ENCODE peak calls at places on chromosomes 16 and 17, in six cellular contexts. F is NCI-H1694, E is heart left ventricle, D is cardiac fibroblast, S is neural progenitor cell, N is NCI-H1092. R is an unnamed sample.

GRCh38 chr16:13554643-13555042 is 365.3 kb upstream of the ERCC4 start:
- DNase-seq in F (no peak), E (no peak), D (no peak), S (no peak), N (no peak), R (no peak)

GRCh38 chr17:16589097-16589969 is 20.3 kb upstream of the ZNF287 start:
- DNase-seq in F (peak; percentile 81), E (peak; percentile 91), D (peak; percentile 90), S (peak; percentile 97), N (peak; percentile 79), R (peak; percentile 70)

GRCh38 chr16:1781758-1782407 is 488 bp downstream of the SPSB3 start:
- DNase-seq in F (no peak), E (no peak), D (no peak), S (peak; percentile 53), N (no peak), R (no peak)

GRCh38 chr16:62597874-62598273 is 561.6 kb upstream of the CDH8 start:
- DNase-seq in F (no peak), E (no peak), D (no peak), S (no peak), N (no peak), R (no peak)

GRCh38 chr16:66976746-66977145 is 11.6 kb upstream of the CES4A start:
- DNase-seq in F (no peak), E (no peak), D (no peak), S (peak; percentile 13), N (no peak), R (no peak)

GRCh38 chr16:24890746-24891145 is 45.0 kb downstream of the SLC5A11 start:
- DNase-seq in F (no peak), E (no peak), D (no peak), S (no peak), N (no peak), R (no peak)

GRCh38 chr16:978403-978802 is 3.2 kb upstream of the SOX8 start:
- DNase-seq in F (no peak), E (no peak), D (no peak), S (no peak), N (no peak), R (no peak)

GRCh38 chr16:48487287-48487686 is 102.1 kb upstream of the SIAH1 start:
- DNase-seq in F (no peak), E (no peak), D (peak; percentile 33), S (no peak), N (no peak), R (no peak)

GRCh38 chr17:81529437-81529803 is 1.2 kb downstream of the FSCN2 start:
- DNase-seq in F (no peak), E (no peak), D (no peak), S (no peak), N (no peak), R (no peak)

GRCh38 chr16:89341697-89342694 is 124.5 kb downstream of the ZNF778 start:
- DNase-seq in F (no peak), E (no peak), D (no peak), S (no peak), N (no peak), R (no peak)

GRCh38 chr16:14965328-14965727 is 9.5 kb upstream of the PDXDC1 start:
- DNase-seq in F (no peak), E (no peak), D (no peak), S (no peak), N (no peak), R (no peak)

GRCh38 chr16:67846063-67846319 is 742 bp upstream of the NUTF2 start:
- DNase-seq in F (no peak), E (no peak), D (no peak), S (no peak), N (no peak), R (no peak)

GRCh38 chr17:76826290-76827138 is 41.7 kb upstream of the MGAT5B start:
- DNase-seq in F (no peak), E (no peak), D (no peak), S (no peak), N (no peak), R (no peak)

GRCh38 chr17:38896373-38896954 is 26.6 kb downstream of the LASP1 start:
- DNase-seq in F (no peak), E (peak; percentile 66), D (no peak), S (peak; percentile 89), N (no peak), R (no peak)

GRCh38 chr16:56423584-56424403 is 1.6 kb downstream of the AMFR start:
- DNase-seq in F (no peak), E (no peak), D (no peak), S (no peak), N (no peak), R (no peak)

GRCh38 chr17:73719588-73720071 is 75.4 kb upstream of the SDK2 start:
- DNase-seq in F (no peak), E (peak; percentile 45), D (no peak), S (peak; percentile 89), N (peak; percentile 64), R (no peak)

GRCh38 chr16:47780213-47780612 is 319.1 kb downstream of the PHKB start:
- DNase-seq in F (no peak), E (no peak), D (no peak), S (no peak), N (no peak), R (no peak)

GRCh38 chr17:71983828-71984227 is 137.0 kb upstream of the SOX9 start:
- DNase-seq in F (no peak), E (no peak), D (no peak), S (no peak), N (no peak), R (no peak)

GRCh38 chr17:34241062-34241461 is 14.0 kb upstream of the CCL2 start:
- DNase-seq in F (no peak), E (peak; percentile 87), D (peak; percentile 47), S (no peak), N (no peak), R (no peak)

GRCh38 chr17:50840311-50840851 is 5.0 kb downstream of the WFIKKN2 start:
- DNase-seq in F (no peak), E (no peak), D (no peak), S (no peak), N (no peak), R (no peak)

GRCh38 chr17:27782791-27783206 is 17.5 kb downstream of the NOS2 start:
- DNase-seq in F (peak; percentile 53), E (no peak), D (no peak), S (no peak), N (no peak), R (no peak)

GRCh38 chr16:21302454-21302853 is 24.4 kb upstream of the CRYM start:
- DNase-seq in F (no peak), E (no peak), D (no peak), S (peak; percentile 13), N (no peak), R (no peak)

GRCh38 chr16:89363621-89364393 is 126.6 kb downstream of the ANKRD11 start:
- DNase-seq in F (no peak), E (peak; percentile 52), D (peak; percentile 74), S (peak; percentile 48), N (no peak), R (no peak)

GRCh38 chr17:56914641-56915263 is 903 bp upstream of the TRIM25 start:
- DNase-seq in F (peak; percentile 21), E (no peak), D (no peak), S (no peak), N (no peak), R (no peak)

GRCh38 chr16:8751481-8752311 is 45.7 kb downstream of the TMEM186 start:
- DNase-seq in F (no peak), E (no peak), D (peak; percentile 75), S (no peak), N (no peak), R (no peak)

GRCh38 chr17:46044286-46044928 is 45.4 kb downstream of the STH start:
- DNase-seq in F (peak; percentile 73), E (peak; percentile 74), D (peak; percentile 96), S (peak; percentile 81), N (peak; percentile 51), R (no peak)

GRCh38 chr16:89317101-89317671 is 99.7 kb downstream of the ZNF778 start:
- DNase-seq in F (no peak), E (peak; percentile 25), D (no peak), S (no peak), N (no peak), R (no peak)

GRCh38 chr16:47779201-47780016 is 318.3 kb downstream of the PHKB start:
- DNase-seq in F (no peak), E (no peak), D (peak; percentile 56), S (no peak), N (no peak), R (no peak)

GRCh38 chr16:1003551-1004347 is 22.2 kb downstream of the SOX8 start:
- DNase-seq in F (no peak), E (no peak), D (no peak), S (no peak), N (no peak), R (no peak)

GRCh38 chr17:79223471-79223870 is 148.8 kb downstream of the ENGASE start:
- DNase-seq in F (no peak), E (no peak), D (no peak), S (peak; percentile 30), N (no peak), R (no peak)

GRCh38 chr16:17138801-17139200 is 332.0 kb downstream of the XYLT1 start:
- DNase-seq in F (no peak), E (no peak), D (no peak), S (peak; percentile 83), N (no peak), R (no peak)

GRCh38 chr17:76053230-76054111 is 18.8 kb downstream of the SRP68 start:
- DNase-seq in F (no peak), E (no peak), D (peak; percentile 73), S (no peak), N (no peak), R (no peak)

GRCh38 chr16:1259760-1260068 is 3.8 kb downstream of the TPSD1 start:
- DNase-seq in F (no peak), E (no peak), D (no peak), S (no peak), N (no peak), R (no peak)

GRCh38 chr16:50836121-50836541 is 94.2 kb downstream of the CYLD start:
- DNase-seq in F (no peak), E (no peak), D (no peak), S (no peak), N (no peak), R (no peak)

GRCh38 chr17:78137392-78138203 is 7.0 kb downstream of the TMC8 start:
- DNase-seq in F (no peak), E (no peak), D (no peak), S (no peak), N (no peak), R (no peak)

GRCh38 chr16:68948230-68948910 is 105.0 kb downstream of the TANGO6 start:
- DNase-seq in F (no peak), E (no peak), D (peak; percentile 26), S (no peak), N (no peak), R (no peak)

GRCh38 chr16:46765050-46765449 is 16.9 kb upstream of the MYLK3 start:
- DNase-seq in F (no peak), E (no peak), D (peak; percentile 68), S (no peak), N (no peak), R (no peak)

GRCh38 chr16:596736-597060 is 6.8 kb downstream of the RAB40C start:
- DNase-seq in F (no peak), E (no peak), D (no peak), S (no peak), N (no peak), R (no peak)

R was measured in GOT3.